ENCODE peak calls at places on chromosomes 7 and 10, in nine cellular contexts. One of them, this sample, is unnamed.

GRCh38 chr7:79732535-79732934 is 279.1 kb upstream of the MAGI2 start:
- DNase-seq in naive thymus-derived CD8-positive, alpha-beta T cell: no peak
- DNase-seq in G401: no peak
- DNase-seq in islet precursor cell: no peak
- DNase-seq in stimulated activated CD4-positive, alpha-beta T cell treated with anti-CD3 and anti-CD28 coated beads, TNF-alpha, amount 100 ng/mL, for 4 hours: no peak
- DNase-seq in GM12865: no peak
- DNase-seq in fibroblast of pulmonary artery: no peak
- DNase-seq in colonic mucosa: no peak
- DNase-seq in NCI-H1105 treated with DMSO at 0.1 percent for 48 hours: no peak
- DNase-seq in this sample: no peak

GRCh38 chr10:78260141-78260540 is 226.5 kb downstream of the RPS24 start:
- DNase-seq in naive thymus-derived CD8-positive, alpha-beta T cell: no peak
- DNase-seq in G401: no peak
- DNase-seq in islet precursor cell: peak; percentile 93
- DNase-seq in stimulated activated CD4-positive, alpha-beta T cell treated with anti-CD3 and anti-CD28 coated beads, TNF-alpha, amount 100 ng/mL, for 4 hours: no peak
- DNase-seq in GM12865: no peak
- DNase-seq in fibroblast of pulmonary artery: peak; percentile 42
- DNase-seq in colonic mucosa: no peak
- DNase-seq in NCI-H1105 treated with DMSO at 0.1 percent for 48 hours: no peak
- DNase-seq in this sample: no peak

GRCh38 chr10:47240173-47240572 is 59.8 kb upstream of the GDF10 start:
- DNase-seq in naive thymus-derived CD8-positive, alpha-beta T cell: no peak
- DNase-seq in G401: no peak
- DNase-seq in islet precursor cell: peak; percentile 33
- DNase-seq in stimulated activated CD4-positive, alpha-beta T cell treated with anti-CD3 and anti-CD28 coated beads, TNF-alpha, amount 100 ng/mL, for 4 hours: no peak
- DNase-seq in GM12865: no peak
- DNase-seq in fibroblast of pulmonary artery: no peak
- DNase-seq in colonic mucosa: no peak
- DNase-seq in NCI-H1105 treated with DMSO at 0.1 percent for 48 hours: no peak
- DNase-seq in this sample: no peak

GRCh38 chr10:70749756-70750155 is 35.4 kb downstream of the TBATA start:
- DNase-seq in naive thymus-derived CD8-positive, alpha-beta T cell: no peak
- DNase-seq in G401: no peak
- DNase-seq in islet precursor cell: no peak
- DNase-seq in stimulated activated CD4-positive, alpha-beta T cell treated with anti-CD3 and anti-CD28 coated beads, TNF-alpha, amount 100 ng/mL, for 4 hours: no peak
- DNase-seq in GM12865: no peak
- DNase-seq in fibroblast of pulmonary artery: no peak
- DNase-seq in colonic mucosa: no peak
- DNase-seq in NCI-H1105 treated with DMSO at 0.1 percent for 48 hours: no peak
- DNase-seq in this sample: no peak

GRCh38 chr7:17103170-17103569 is 195.3 kb upstream of the AHR start:
- DNase-seq in naive thymus-derived CD8-positive, alpha-beta T cell: no peak
- DNase-seq in G401: no peak
- DNase-seq in islet precursor cell: no peak
- DNase-seq in stimulated activated CD4-positive, alpha-beta T cell treated with anti-CD3 and anti-CD28 coated beads, TNF-alpha, amount 100 ng/mL, for 4 hours: no peak
- DNase-seq in GM12865: no peak
- DNase-seq in fibroblast of pulmonary artery: no peak
- DNase-seq in colonic mucosa: no peak
- DNase-seq in NCI-H1105 treated with DMSO at 0.1 percent for 48 hours: no peak
- DNase-seq in this sample: no peak

GRCh38 chr7:141754939-141755338 is 9.0 kb upstream of the TAS2R3 start:
- DNase-seq in naive thymus-derived CD8-positive, alpha-beta T cell: peak; percentile 15
- DNase-seq in G401: peak; percentile 12
- DNase-seq in islet precursor cell: peak; percentile 56
- DNase-seq in stimulated activated CD4-positive, alpha-beta T cell treated with anti-CD3 and anti-CD28 coated beads, TNF-alpha, amount 100 ng/mL, for 4 hours: no peak
- DNase-seq in GM12865: peak; percentile 32
- DNase-seq in fibroblast of pulmonary artery: peak; percentile 30
- DNase-seq in colonic mucosa: no peak
- DNase-seq in NCI-H1105 treated with DMSO at 0.1 percent for 48 hours: no peak
- DNase-seq in this sample: no peak

GRCh38 chr7:91327341-91327740 is 63.1 kb downstream of the FZD1 start:
- DNase-seq in naive thymus-derived CD8-positive, alpha-beta T cell: no peak
- DNase-seq in G401: no peak
- DNase-seq in islet precursor cell: no peak
- DNase-seq in stimulated activated CD4-positive, alpha-beta T cell treated with anti-CD3 and anti-CD28 coated beads, TNF-alpha, amount 100 ng/mL, for 4 hours: no peak
- DNase-seq in GM12865: no peak
- DNase-seq in fibroblast of pulmonary artery: no peak
- DNase-seq in colonic mucosa: no peak
- DNase-seq in NCI-H1105 treated with DMSO at 0.1 percent for 48 hours: no peak
- DNase-seq in this sample: no peak

GRCh38 chr7:149440222-149440621 is 20.6 kb downstream of the ZNF777 start:
- DNase-seq in naive thymus-derived CD8-positive, alpha-beta T cell: no peak
- DNase-seq in G401: no peak
- DNase-seq in islet precursor cell: peak; percentile 16
- DNase-seq in stimulated activated CD4-positive, alpha-beta T cell treated with anti-CD3 and anti-CD28 coated beads, TNF-alpha, amount 100 ng/mL, for 4 hours: no peak
- DNase-seq in GM12865: no peak
- DNase-seq in fibroblast of pulmonary artery: no peak
- DNase-seq in colonic mucosa: peak; percentile 6
- DNase-seq in NCI-H1105 treated with DMSO at 0.1 percent for 48 hours: no peak
- DNase-seq in this sample: no peak

GRCh38 chr10:72083234-72084093 is 4.9 kb downstream of the SPOCK2 start:
- DNase-seq in naive thymus-derived CD8-positive, alpha-beta T cell: no peak
- DNase-seq in G401: peak; percentile 12
- DNase-seq in islet precursor cell: no peak
- DNase-seq in stimulated activated CD4-positive, alpha-beta T cell treated with anti-CD3 and anti-CD28 coated beads, TNF-alpha, amount 100 ng/mL, for 4 hours: no peak
- DNase-seq in GM12865: no peak
- DNase-seq in fibroblast of pulmonary artery: no peak
- DNase-seq in colonic mucosa: no peak
- DNase-seq in NCI-H1105 treated with DMSO at 0.1 percent for 48 hours: no peak
- DNase-seq in this sample: no peak

GRCh38 chr7:95472521-95473160 is 13.1 kb upstream of the ASB4 start:
- DNase-seq in naive thymus-derived CD8-positive, alpha-beta T cell: no peak
- DNase-seq in G401: peak; percentile 5
- DNase-seq in islet precursor cell: peak; percentile 91
- DNase-seq in stimulated activated CD4-positive, alpha-beta T cell treated with anti-CD3 and anti-CD28 coated beads, TNF-alpha, amount 100 ng/mL, for 4 hours: no peak
- DNase-seq in GM12865: no peak
- DNase-seq in fibroblast of pulmonary artery: peak; percentile 28
- DNase-seq in colonic mucosa: no peak
- DNase-seq in NCI-H1105 treated with DMSO at 0.1 percent for 48 hours: peak; percentile 54
- DNase-seq in this sample: no peak